ENCODE peak calls at places on chromosome 5, in ten cellular contexts. Y is GM12865, V is aorta, Q is fibroblast of lung, W is brain microvascular endothelial cell, L is colonic mucosa, M is neural progenitor cell, H is IMR-90, E is PC-3, G is epithelial cell of esophagus. J is an unnamed sample.

GRCh38 chr5:151534345-151534744 is 56.8 kb downstream of the FAT2 start:
- DNase-seq in Y (peak; percentile 16), V (no peak), Q (no peak), W (no peak), L (no peak), M (no peak), H (no peak), E (no peak), G (no peak), J (no peak)

GRCh38 chr5:172832383-172833315 is 1.4 kb upstream of the ERGIC1 start:
- DNase-seq in Y (no peak), V (peak; percentile 33), Q (no peak), W (no peak), L (no peak), M (no peak), H (no peak), E (no peak), G (no peak), J (no peak)

GRCh38 chr5:11251242-11251641 is 490.2 kb upstream of the DAP start:
- DNase-seq in Y (no peak), V (no peak), Q (peak; percentile 4), W (no peak), L (no peak), M (no peak), H (peak; percentile 21), E (peak; percentile 98), G (peak; percentile 90), J (peak; percentile 75)

GRCh38 chr5:133247881-133248642 is 196.2 kb downstream of the HSPA4 start:
- DNase-seq in Y (peak; percentile 12), V (no peak), Q (peak; percentile 71), W (peak; percentile 15), L (peak; percentile 32), M (peak; percentile 87), H (peak; percentile 49), E (no peak), G (no peak), J (no peak)

GRCh38 chr5:123810253-123810652 is 298.3 kb downstream of the CSNK1G3 start:
- DNase-seq in Y (no peak), V (no peak), Q (peak; percentile 41), W (no peak), L (peak; percentile 44), M (no peak), H (no peak), E (no peak), G (no peak), J (no peak)

GRCh38 chr5:78065663-78066062 is 228.8 kb downstream of the AP3B1 start:
- DNase-seq in Y (peak; percentile 30), V (no peak), Q (no peak), W (no peak), L (no peak), M (peak; percentile 33), H (no peak), E (peak; percentile 18), G (no peak), J (no peak)

GRCh38 chr5:16934123-16934522 is 2.0 kb downstream of the MYO10 start:
- DNase-seq in Y (peak; percentile 45), V (no peak), Q (peak; percentile 82), W (peak; percentile 83), L (peak; percentile 90), M (peak; percentile 94), H (peak; percentile 80), E (peak; percentile 96), G (peak; percentile 73), J (peak; percentile 68)

GRCh38 chr5:74851684-74852353 is 14.4 kb downstream of the FAM169A start:
- DNase-seq in Y (no peak), V (no peak), Q (peak; percentile 61), W (peak; percentile 11), L (no peak), M (no peak), H (peak; percentile 28), E (peak; percentile 26), G (peak; percentile 52), J (peak; percentile 66)

GRCh38 chr5:91591076-91591475 is 208.0 kb upstream of the ARRDC3 start:
- DNase-seq in Y (no peak), V (no peak), Q (no peak), W (no peak), L (no peak), M (peak; percentile 48), H (no peak), E (peak; percentile 46), G (no peak), J (peak; percentile 3)

GRCh38 chr5:119478781-119479180 is 26.5 kb downstream of the HSD17B4 start:
- DNase-seq in Y (no peak), V (no peak), Q (no peak), W (no peak), L (no peak), M (no peak), H (peak; percentile 20), E (peak; percentile 1), G (peak; percentile 80), J (peak; percentile 11)

GRCh38 chr5:135395451-135395850 is 3.6 kb downstream of the MACROH2A1 start:
- DNase-seq in Y (no peak), V (no peak), Q (no peak), W (no peak), L (no peak), M (no peak), H (no peak), E (no peak), G (no peak), J (no peak)

GRCh38 chr5:143662020-143662419 is 149.9 kb upstream of the HMHB1 start:
- DNase-seq in Y (no peak), V (no peak), Q (no peak), W (no peak), L (no peak), M (no peak), H (peak; percentile 19), E (peak; percentile 77), G (peak; percentile 73), J (peak; percentile 57)

GRCh38 chr5:146813748-146814147 is 64.8 kb downstream of the PPP2R2B start:
- DNase-seq in Y (no peak), V (no peak), Q (no peak), W (no peak), L (no peak), M (no peak), H (no peak), E (no peak), G (no peak), J (no peak)

GRCh38 chr5:159095882-159096554 is 3.7 kb downstream of the EBF1 start:
- DNase-seq in Y (peak; percentile 55), V (no peak), Q (no peak), W (no peak), L (no peak), M (peak; percentile 15), H (no peak), E (no peak), G (no peak), J (no peak)

GRCh38 chr5:159096555-159097460 is 2.9 kb downstream of the EBF1 start:
- DNase-seq in Y (peak; percentile 40), V (peak; percentile 81), Q (no peak), W (no peak), L (no peak), M (peak; percentile 69), H (no peak), E (no peak), G (no peak), J (no peak)

GRCh38 chr5:159095218-159095617 is 4.5 kb downstream of the EBF1 start:
- DNase-seq in Y (peak; percentile 48), V (peak; percentile 85), Q (no peak), W (no peak), L (no peak), M (peak; percentile 77), H (no peak), E (no peak), G (no peak), J (no peak)

GRCh38 chr5:159092288-159092687 is 7.4 kb downstream of the EBF1 start:
- DNase-seq in Y (no peak), V (no peak), Q (no peak), W (no peak), L (no peak), M (no peak), H (no peak), E (no peak), G (no peak), J (no peak)

GRCh38 chr5:159094745-159095144 is 5.0 kb downstream of the EBF1 start:
- DNase-seq in Y (peak; percentile 94), V (peak; percentile 93), Q (peak; percentile 85), W (peak; percentile 90), L (peak; percentile 43), M (peak; percentile 56), H (peak; percentile 69), E (peak; percentile 65), G (peak; percentile 73), J (no peak)
- H3K4me3 ChIP-seq in Y (peak overlapping the region; percentile 76), V (peak overlapping the region; percentile 57), Q (peak overlapping the region; percentile 76), W (peak overlapping the region; percentile 24), L (no peak overlapping the region), M (peak overlapping the region; percentile 9), H (no peak overlapping the region), E (no peak overlapping the region), G (no peak overlapping the region), J (no peak overlapping the region)

GRCh38 chr5:38166832-38167231 is 91.5 kb upstream of the EGFLAM start:
- DNase-seq in Y (no peak), V (no peak), Q (no peak), W (no peak), L (no peak), M (no peak), H (no peak), E (no peak), G (no peak), J (no peak)
- H3K4me3 ChIP-seq in Y (no peak overlapping the region), V (no peak overlapping the region), Q (no peak overlapping the region), W (no peak overlapping the region), L (no peak overlapping the region), M (no peak overlapping the region), H (no peak overlapping the region), E (no peak overlapping the region), G (no peak overlapping the region), J (no peak overlapping the region)

DNA sequence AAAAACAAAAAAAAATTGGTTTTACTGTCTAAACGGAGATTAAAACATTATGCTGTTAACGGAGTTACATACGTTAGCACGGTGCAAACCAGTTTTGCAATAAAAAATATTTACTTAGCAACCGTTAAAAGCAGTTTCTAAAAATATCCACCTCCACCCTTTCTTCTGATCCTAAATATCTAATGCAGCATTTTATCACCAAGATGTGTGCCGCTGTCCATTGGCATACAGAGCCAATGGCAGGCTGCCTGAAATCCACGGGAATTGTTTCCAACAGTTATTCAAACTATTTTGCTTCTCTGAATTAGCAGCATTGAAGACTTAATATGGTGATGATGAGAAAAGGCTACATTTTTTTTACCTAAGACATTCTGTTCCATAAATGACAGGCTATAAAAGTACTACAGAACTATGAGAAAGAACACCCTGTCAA is 61.6 kb downstream of the CSNK1A1 start:
- DNase-seq in Y (no peak), V (peak; percentile 91), Q (peak; percentile 74), W (no peak), L (no peak), M (no peak), H (peak; percentile 43), E (peak; percentile 57), G (peak; percentile 49), J (no peak)
- H3K4me3 ChIP-seq in Y (no peak overlapping the region), V (no peak overlapping the region), Q (no peak overlapping the region), W (no peak overlapping the region), L (no peak overlapping the region), M (no peak overlapping the region), H (no peak overlapping the region), E (no peak overlapping the region), G (no peak overlapping the region), J (no peak overlapping the region)

GRCh38 chr5:59893061-59893435 is 478 bp downstream of the PDE4D start:
- DNase-seq in Y (no peak), V (no peak), Q (no peak), W (no peak), L (no peak), M (peak; percentile 61), H (no peak), E (no peak), G (no peak), J (no peak)

GRCh38 chr5:59897075-59897474 is 3.5 kb upstream of the PDE4D start:
- DNase-seq in Y (no peak), V (no peak), Q (no peak), W (no peak), L (no peak), M (no peak), H (no peak), E (no peak), G (no peak), J (no peak)

GRCh38 chr5:59893436-59894227 is at the start of gene PDE4D:
- DNase-seq in Y (peak; percentile 16), V (peak; percentile 93), Q (peak; percentile 55), W (peak; percentile 49), L (peak; percentile 25), M (peak; percentile 94), H (peak; percentile 38), E (peak; percentile 24), G (peak; percentile 73), J (peak; percentile 47)
- H3K4me3 ChIP-seq in Y (no peak within 1 kb of the TSS), V (peak within 1 kb of the TSS; percentile 28), Q (peak within 1 kb of the TSS; percentile 41), W (peak within 1 kb of the TSS; percentile 52), L (no peak within 1 kb of the TSS), M (peak within 1 kb of the TSS; percentile 53), H (no peak within 1 kb of the TSS), E (no peak within 1 kb of the TSS), G (no peak within 1 kb of the TSS), J (no peak within 1 kb of the TSS)

J was measured in mammary epithelial cell.